ENCODE peak calls at places on chromosomes 3 and 15, in six cellular contexts. W, M, O, P, F and I are unnamed samples.

GRCh38 chr15:20340931-20341661 is 200.5 kb downstream of the GOLGA6L6 start:
- DNase-seq in O (no peak), M (peak; percentile 14), W (no peak), P (no peak), F (peak; percentile 91), I (no peak)

GRCh38 chr3:174329321-174329720 is 529.8 kb upstream of the NAALADL2 start:
- DNase-seq in W (no peak), O (peak; percentile 86), M (peak; percentile 63), P (no peak), F (no peak), I (no peak)

GRCh38 chr15:41104234-41104633 is 11.8 kb downstream of the INO80 start:
- DNase-seq in O (peak; percentile 84), M (peak; percentile 78), P (no peak), F (no peak), W (no peak), I (no peak)

GRCh38 chr3:72265250-72265649 is 480.3 kb upstream of the PROK2 start:
- DNase-seq in W (peak; percentile 41), P (no peak), F (no peak), M (no peak), O (peak; percentile 59), I (peak; percentile 63)

GRCh38 chr15:92889390-92890113 is 10.6 kb upstream of the CHD2 start:
- DNase-seq in F (no peak), O (no peak), P (no peak), W (no peak), M (no peak), I (peak; percentile 41)

GRCh38 chr15:89174476-89174875 is 46.9 kb downstream of the RLBP1 start:
- DNase-seq in P (no peak), W (no peak), O (no peak), M (no peak), F (no peak), I (no peak)

GRCh38 chr3:71048948-71049347 is 534.6 kb downstream of the FOXP1 start:
- DNase-seq in M (peak; percentile 82), P (no peak), F (no peak), O (no peak), W (no peak), I (no peak)

GRCh38 chr3:32816439-32817194 is 1.2 kb upstream of the TRIM71 start:
- DNase-seq in M (no peak), W (no peak), O (peak; percentile 40), P (no peak), F (peak; percentile 79), I (no peak)

GRCh38 chr15:55289573-55290360 is at the start of gene RAB27A:
- DNase-seq in O (peak; percentile 88), W (peak; percentile 62), P (peak; percentile 35), M (peak; percentile 41), F (peak; percentile 88), I (peak; percentile 75)

GRCh38 chr15:76460871-76461270 is 124.3 kb downstream of the ISL2 start:
- DNase-seq in W (no peak), O (peak; percentile 56), M (no peak), F (no peak), P (no peak), I (no peak)

GRCh38 chr3:184395320-184395660 is 15.4 kb downstream of the CHRD start:
- DNase-seq in M (no peak), F (no peak), W (no peak), O (no peak), P (no peak), I (no peak)

GRCh38 chr3:63976166-63976861 is 47.0 kb downstream of the PSMD6 start:
- DNase-seq in M (peak; percentile 47), F (peak; percentile 42), O (peak; percentile 96), W (no peak), P (peak; percentile 79), I (no peak)

GRCh38 chr3:184590795-184591194 is 29.2 kb downstream of the EPHB3 start:
- DNase-seq in P (no peak), M (no peak), F (no peak), O (no peak), W (no peak), I (no peak)

GRCh38 chr3:131221731-131222130 is 159.8 kb upstream of the NUDT16 start:
- DNase-seq in O (peak; percentile 91), W (no peak), P (no peak), F (peak; percentile 9), M (peak; percentile 7), I (no peak)

GRCh38 chr3:150451329-150452084 is 43.4 kb downstream of the TSC22D2 start:
- DNase-seq in O (no peak), P (no peak), M (no peak), F (no peak), W (no peak), I (no peak)

GRCh38 chr15:52139599-52140462 is 27.3 kb upstream of the BCL2L10 start:
- DNase-seq in M (peak; percentile 79), F (peak; percentile 77), W (peak; percentile 70), P (no peak), O (peak; percentile 80), I (peak; percentile 84)

GRCh38 chr15:101066501-101067408 is 147.6 kb downstream of the LRRK1 start:
- DNase-seq in M (no peak), P (no peak), O (no peak), F (no peak), W (no peak), I (no peak)

GRCh38 chr3:69420781-69421520 is 35.1 kb upstream of the FRMD4B start:
- DNase-seq in M (no peak), F (no peak), W (no peak), O (peak; percentile 28), P (no peak), I (no peak)

GRCh38 chr15:36632196-36632595 is 52.8 kb downstream of the CDIN1 start:
- DNase-seq in M (peak; percentile 81), F (no peak), P (peak; percentile 73), W (no peak), O (peak; percentile 78), I (no peak)

GRCh38 chr3:194030372-194030771 is 105.6 kb upstream of the HES1 start:
- DNase-seq in O (no peak), F (no peak), M (peak; percentile 10), P (peak; percentile 88), W (no peak), I (no peak)

DNA sequence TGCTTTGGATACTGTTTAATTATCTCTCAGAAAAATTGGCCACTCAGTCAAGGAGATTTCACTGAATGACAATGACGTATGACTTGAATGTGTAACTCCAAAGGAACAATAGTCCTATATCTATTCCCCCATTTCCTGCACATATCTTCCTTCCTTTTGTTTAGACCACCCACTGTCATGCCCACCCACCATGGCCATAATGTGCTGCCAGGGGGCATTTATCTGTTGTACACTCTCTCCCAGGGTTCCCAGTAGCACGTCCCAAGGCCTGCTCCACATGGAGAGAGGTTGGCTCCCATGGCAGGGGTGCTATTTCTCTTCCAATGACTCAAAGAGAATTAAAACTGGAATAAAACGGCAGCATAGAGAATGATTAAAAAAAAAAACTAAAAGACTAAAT is 36.8 kb upstream of the CTNNB1 start:
- DNase-seq in F (no peak), M (no peak), P (no peak), W (no peak), O (no peak), I (no peak)
- H3K9me2 ChIP-seq in F (no peaks in the 10 kb centered on the region), M (no peaks in the 10 kb centered on the region), P (no peaks in the 10 kb centered on the region), W (no peaks in the 10 kb centered on the region), O (no peaks in the 10 kb centered on the region), I (no peaks in the 10 kb centered on the region)

GRCh38 chr15:60585743-60586708 is 107.1 kb upstream of the ICE2 start:
- DNase-seq in F (peak; percentile 88), W (peak; percentile 82), O (peak; percentile 89), M (peak; percentile 74), P (peak; percentile 48), I (peak; percentile 87)
- H3K4me1 ChIP-seq in F (no peaks in the 10 kb centered on the region), W (peaks cover 5% of the 10 kb centered on the region), O (peaks cover 22% of the 10 kb centered on the region), M (no peaks in the 10 kb centered on the region), P (peaks cover 8% of the 10 kb centered on the region), I (no peaks in the 10 kb centered on the region)

GRCh38 chr3:41158947-41159346 is 40.4 kb upstream of the CTNNB1 start:
- DNase-seq in W (no peak), P (peak; percentile 89), O (no peak), M (peak; percentile 94), F (peak; percentile 68), I (no peak)

GRCh38 chr3:41162981-41163380 is 36.3 kb upstream of the CTNNB1 start:
- DNase-seq in M (no peak), O (no peak), F (no peak), W (no peak), P (no peak), I (no peak)

GRCh38 chr3:41164776-41165175 is 34.5 kb upstream of the CTNNB1 start:
- DNase-seq in M (no peak), W (no peak), F (no peak), O (no peak), P (no peak), I (no peak)

GRCh38 chr3:41159581-41160189 is 39.6 kb upstream of the CTNNB1 start:
- DNase-seq in M (peak; percentile 91), W (no peak), P (peak; percentile 85), O (no peak), F (peak; percentile 63), I (no peak)

DNA sequence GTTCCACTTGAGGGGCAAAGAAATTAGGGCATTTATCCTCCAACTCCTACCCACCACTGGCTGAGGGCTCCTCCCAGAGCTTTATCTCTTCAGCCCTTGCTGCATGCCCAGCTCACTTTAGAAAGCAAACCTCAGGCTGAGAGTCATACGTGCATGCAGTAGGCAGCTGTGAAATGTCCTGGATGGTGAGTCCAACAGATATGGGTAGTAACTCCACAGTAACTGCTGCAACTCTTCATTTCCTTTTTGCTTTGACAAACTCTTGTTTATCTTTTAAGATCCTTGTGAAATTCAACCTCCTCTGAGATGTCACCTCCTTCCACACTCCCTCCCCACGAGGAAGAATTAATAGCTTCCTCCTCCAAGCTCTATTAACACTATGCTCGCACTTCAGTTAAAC is 35.9 kb upstream of the CTNNB1 start:
- DNase-seq in O (no peak), P (no peak), F (peak; percentile 37), W (no peak), M (no peak), I (no peak)
- H3K9me2 ChIP-seq in O (no peaks in the 10 kb centered on the region), P (no peaks in the 10 kb centered on the region), F (no peaks in the 10 kb centered on the region), W (no peaks in the 10 kb centered on the region), M (no peaks in the 10 kb centered on the region), I (no peaks in the 10 kb centered on the region)

DNA sequence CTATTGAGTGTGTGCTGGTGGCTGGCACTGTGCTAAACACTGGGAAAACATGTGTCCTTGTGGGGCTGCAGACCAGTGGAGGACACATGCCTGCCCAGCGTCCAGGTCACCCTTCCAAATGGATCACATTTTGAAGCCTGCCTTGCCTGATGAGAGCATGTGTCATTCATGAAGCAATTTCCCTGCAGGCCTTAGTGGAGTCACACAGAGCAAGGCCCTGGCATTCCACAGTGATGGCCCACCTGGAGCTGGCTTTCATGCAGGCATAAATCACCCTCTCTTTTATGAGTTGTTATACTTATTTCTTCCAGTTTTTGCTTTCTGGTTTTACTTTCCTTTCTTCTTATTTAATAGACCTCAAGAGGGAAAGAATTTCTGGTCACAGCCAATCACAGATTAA is 219.5 kb downstream of the EPHB1 start:
- DNase-seq in O (no peak), F (peak; percentile 1), M (no peak), P (no peak), W (no peak), I (no peak)
- H3K4me1 ChIP-seq in O (no peaks in the 10 kb centered on the region), F (no peaks in the 10 kb centered on the region), M (no peaks in the 10 kb centered on the region), P (no peaks in the 10 kb centered on the region), W (no peaks in the 10 kb centered on the region), I (no peaks in the 10 kb centered on the region)

GRCh38 chr3:78360849-78361248 is 1321.0 kb downstream of the ROBO2 start:
- DNase-seq in O (no peak), P (no peak), M (no peak), W (no peak), F (no peak), I (no peak)
- H3K9me2 ChIP-seq in O (no peaks in the 10 kb centered on the region), P (no peaks in the 10 kb centered on the region), M (no peaks in the 10 kb centered on the region), W (no peaks in the 10 kb centered on the region), F (no peaks in the 10 kb centered on the region), I (no peaks in the 10 kb centered on the region)